ENCODE peak calls at places on chromosomes 16 and 17, in five cellular contexts. Z is stimulated activated naive CD8-positive, alpha-beta T cell treated with anti-CD3 and anti-CD28 coated beads, Interleukin-15, Interleukin-2, amounts not matched to agents 100 U/mL and 50 U/mL, for 24 hours; P is stimulated activated CD8-positive, alpha-beta memory T cell treated with anti-CD3 and anti-CD28 coated beads, Interleukin-15, amount 100 ng/mL, for 24 hours; C is occipital lobe; U is head of caudate nucleus. O is an unnamed sample.

GRCh38 chr17:37605081-37605480 is 4.1 kb downstream of the SYNRG start:
- DNase-seq in U (no peak), C (no peak), Z (no peak), P (no peak), O (no peak)

GRCh38 chr17:72937687-72938086 is 154.8 kb downstream of the SLC39A11 start:
- DNase-seq in P (no peak), C (no peak), Z (no peak), U (no peak), O (no peak)

GRCh38 chr16:77660311-77660710 is 62.0 kb upstream of the NUDT7 start:
- DNase-seq in P (no peak), C (no peak), U (peak), Z (no peak), O (peak)

GRCh38 chr17:82255573-82255972 is 17.9 kb downstream of the CSNK1D start:
- DNase-seq in P (no peak), Z (no peak), U (no peak), C (no peak), O (no peak)

GRCh38 chr17:50634915-50635719 is 436 bp downstream of the ABCC3 start:
- DNase-seq in Z (no peak), C (no peak), U (no peak), P (no peak), O (peak)

GRCh38 chr16:84247844-84248243 is 8.0 kb upstream of the KCNG4 start:
- DNase-seq in P (no peak), C (no peak), Z (no peak), U (no peak), O (peak)

GRCh38 chr17:29179232-29180036 is 764 bp downstream of the MYO18A start:
- DNase-seq in P (no peak), U (peak), C (no peak), Z (peak), O (peak)

GRCh38 chr16:80375973-80376372 is 164.8 kb upstream of the DYNLRB2 start:
- DNase-seq in Z (no peak), U (no peak), P (no peak), C (no peak), O (no peak)

GRCh38 chr17:3799181-3799627 is 1.8 kb downstream of the ITGAE start:
- DNase-seq in Z (no peak), U (no peak), P (no peak), C (no peak), O (no peak)

GRCh38 chr17:32298721-32299578 is 33.3 kb downstream of the RHBDL3 start:
- DNase-seq in U (no peak), C (no peak), Z (no peak), P (no peak), O (no peak)

GRCh38 chr17:57989011-57989345 is 924 bp upstream of the VEZF1 start:
- DNase-seq in C (no peak), U (peak), Z (no peak), P (no peak), O (peak)

GRCh38 chr17:79841369-79842135 is 2.3 kb upstream of the CBX4 start:
- DNase-seq in U (no peak), C (no peak), Z (peak), P (no peak), O (no peak)

GRCh38 chr17:79664925-79665738 is 54.3 kb upstream of the RBFOX3 start:
- DNase-seq in U (peak), Z (no peak), P (no peak), C (no peak), O (peak)

GRCh38 chr17:61758430-61758829 is 104.9 kb downstream of the BRIP1 start:
- DNase-seq in Z (no peak), C (no peak), U (no peak), P (no peak), O (no peak)

GRCh38 chr16:15843635-15844279 is 13.1 kb downstream of the MYH11 start:
- DNase-seq in C (no peak), U (no peak), P (no peak), Z (no peak), O (no peak)

GRCh38 chr17:37698856-37699255 is 46.0 kb downstream of the HNF1B start:
- DNase-seq in U (no peak), P (no peak), Z (no peak), C (no peak), O (no peak)

GRCh38 chr17:64005734-64006167 is 7.6 kb downstream of the PRR29 start:
- DNase-seq in C (no peak), U (no peak), Z (no peak), P (no peak), O (peak)

GRCh38 chr16:31301708-31302400 is 42.1 kb downstream of the ITGAM start:
- DNase-seq in P (no peak), Z (no peak), C (no peak), U (peak), O (no peak)

GRCh38 chr17:76191891-76192290 is 48.4 kb downstream of the RNF157 start:
- DNase-seq in C (no peak), Z (no peak), P (no peak), U (no peak), O (no peak)

GRCh38 chr17:29722411-29723198 is 99.9 kb upstream of the CORO6 start:
- DNase-seq in U (no peak), P (no peak), Z (peak), C (no peak), O (no peak)

GRCh38 chr17:51926448-51926847 is 232.1 kb downstream of the CA10 start:
- DNase-seq in Z (no peak), P (no peak), C (no peak), U (no peak), O (no peak)

GRCh38 chr17:30950669-30951399 is 20.0 kb upstream of the RNF135 start:
- DNase-seq in U (peak), P (no peak), Z (no peak), C (peak), O (peak)

GRCh38 chr17:77602062-77602746 is 356.3 kb upstream of the TNRC6C start:
- DNase-seq in P (no peak), Z (no peak), U (no peak), C (no peak), O (no peak)

GRCh38 chr16:46911650-46912049 is 27.5 kb downstream of the GPT2 start:
- DNase-seq in C (no peak), Z (no peak), U (no peak), P (no peak), O (no peak)

GRCh38 chr16:75070055-75070841 is 46.3 kb downstream of the LDHD start:
- DNase-seq in Z (no peak), C (peak), P (no peak), U (peak), O (peak)

GRCh38 chr17:66638707-66639479 is 196.0 kb upstream of the CACNG5 start:
- DNase-seq in P (no peak), U (no peak), Z (no peak), C (no peak), O (no peak)

GRCh38 chr16:53068423-53068833 is 13.6 kb downstream of the CHD9 start:
- DNase-seq in C (no peak), Z (peak), U (no peak), P (no peak), O (no peak)

GRCh38 chr17:80785477-80786178 is 206.0 kb upstream of the CHMP6 start:
- DNase-seq in P (no peak), Z (peak), U (peak), C (peak), O (no peak)